ENCODE peak calls at places on chromosomes 12 and 14, in seven cellular contexts. V is thyroid gland, R is uterus, O is ovary, P is lower lobe of right lung, A is psoas muscle, D is body of pancreas. X is an unnamed sample.

GRCh38 chr12:131203666-131204415 is 250.1 kb downstream of the ADGRD1 start:
- DNase-seq in V (no peak), R (no peak), O (no peak), P (no peak), A (no peak), D (no peak), X (no peak)

GRCh38 chr12:123990512-123990911 is 17.5 kb downstream of the ZNF664 start:
- DNase-seq in V (no peak), R (peak), O (no peak), P (no peak), A (no peak), D (peak), X (no peak)

GRCh38 chr12:87827638-87828264 is 201.4 kb downstream of the C12orf50 start:
- DNase-seq in V (no peak), R (no peak), O (no peak), P (no peak), A (no peak), D (no peak), X (no peak)

GRCh38 chr14:61941421-61941805 is 179.2 kb downstream of the SNAPC1 start:
- DNase-seq in V (no peak), R (no peak), O (no peak), P (no peak), A (no peak), D (no peak), X (no peak)

GRCh38 chr12:123129651-123130050 is 21.2 kb downstream of the PITPNM2 start:
- DNase-seq in V (no peak), R (no peak), O (no peak), P (no peak), A (no peak), D (no peak), X (no peak)

GRCh38 chr14:101823081-101823480 is 61.6 kb downstream of the PPP2R5C start:
- DNase-seq in V (no peak), R (no peak), O (no peak), P (no peak), A (no peak), D (no peak), X (no peak)

GRCh38 chr12:102638777-102639176 is 158.4 kb upstream of the IGF1 start:
- DNase-seq in V (no peak), R (no peak), O (no peak), P (no peak), A (no peak), D (no peak), X (no peak)

GRCh38 chr14:90523544-90523943 is 126.7 kb downstream of the CALM1 start:
- DNase-seq in V (no peak), R (no peak), O (no peak), P (peak), A (no peak), D (no peak), X (no peak)

GRCh38 chr14:94367347-94367746 is 21.1 kb downstream of the SERPINA1 start:
- DNase-seq in V (no peak), R (no peak), O (no peak), P (no peak), A (no peak), D (peak), X (peak)

GRCh38 chr14:64861916-64862315 is 17.8 kb downstream of the SPTB start:
- DNase-seq in V (no peak), R (no peak), O (no peak), P (no peak), A (no peak), D (no peak), X (no peak)

GRCh38 chr14:58315606-58316005 is 17.3 kb downstream of the ARID4A start:
- DNase-seq in V (no peak), R (no peak), O (no peak), P (no peak), A (no peak), D (no peak), X (no peak)

GRCh38 chr12:12817611-12818010 is 4.5 kb downstream of the DDX47 start:
- DNase-seq in V (no peak), R (no peak), O (no peak), P (no peak), A (no peak), D (no peak), X (no peak)

GRCh38 chr12:57178213-57178612 is 30.8 kb upstream of the LRP1-AS start:
- DNase-seq in V (no peak), R (no peak), O (no peak), P (no peak), A (no peak), D (no peak), X (no peak)

GRCh38 chr12:52867636-52868035 is 18.8 kb upstream of the KRT78 start:
- DNase-seq in V (peak), R (peak), O (no peak), P (peak), A (peak), D (no peak), X (no peak)

GRCh38 chr12:110281549-110282342 is 699 bp downstream of the ATP2A2 start:
- DNase-seq in V (peak), R (peak), O (peak), P (peak), A (peak), D (peak), X (no peak)

GRCh38 chr14:24317141-24317927 is 6.0 kb downstream of the LTB4R start:
- DNase-seq in V (no peak), R (no peak), O (no peak), P (no peak), A (no peak), D (no peak), X (no peak)

GRCh38 chr12:15074351-15074750 is 101.5 kb downstream of the PDE6H start:
- DNase-seq in V (no peak), R (no peak), O (no peak), P (no peak), A (no peak), D (no peak), X (no peak)

GRCh38 chr12:99043319-99043914 is 398.3 kb downstream of the APAF1 start:
- DNase-seq in V (peak), R (peak), O (no peak), P (peak), A (peak), D (peak), X (peak)

GRCh38 chr14:52834440-52834842 is 43.0 kb upstream of the GNPNAT1 start:
- DNase-seq in V (no peak), R (no peak), O (no peak), P (no peak), A (no peak), D (no peak), X (no peak)

GRCh38 chr12:124283326-124283725 is 11.6 kb upstream of the RFLNA start:
- DNase-seq in V (no peak), R (no peak), O (no peak), P (no peak), A (no peak), D (no peak), X (no peak)

GRCh38 chr12:94202245-94203180 is 54.1 kb downstream of the PLXNC1 start:
- DNase-seq in V (no peak), R (no peak), O (no peak), P (no peak), A (no peak), D (no peak), X (no peak)

GRCh38 chr12:106171117-106171750 is 32.5 kb upstream of the NUAK1 start:
- DNase-seq in V (no peak), R (no peak), O (no peak), P (no peak), A (no peak), D (no peak), X (peak)

GRCh38 chr14:59321184-59321952 is 132.9 kb downstream of the DAAM1 start:
- DNase-seq in V (peak), R (no peak), O (no peak), P (no peak), A (no peak), D (no peak), X (no peak)

GRCh38 chr12:132295101-132295526 is 34.3 kb downstream of the GALNT9 start:
- DNase-seq in V (no peak), R (no peak), O (no peak), P (peak), A (peak), D (no peak), X (no peak)

GRCh38 chr14:74299061-74299545 is 3.6 kb downstream of the ABCD4 start:
- DNase-seq in V (no peak), R (peak), O (no peak), P (no peak), A (peak), D (no peak), X (no peak)

GRCh38 chr12:71476513-71476912 is 36.9 kb downstream of the LGR5 start:
- DNase-seq in V (no peak), R (no peak), O (no peak), P (no peak), A (no peak), D (no peak), X (no peak)

GRCh38 chr12:89084751-89085150 is 267.6 kb downstream of the DUSP6 start:
- DNase-seq in V (no peak), R (no peak), O (no peak), P (no peak), A (no peak), D (no peak), X (no peak)

GRCh38 chr12:12683725-12684124 is 12.3 kb downstream of the GPR19 start:
- DNase-seq in V (no peak), R (no peak), O (no peak), P (no peak), A (no peak), D (no peak), X (peak)

GRCh38 chr12:123024819-123025391 is 44.4 kb downstream of the ARL6IP4 start:
- DNase-seq in V (no peak), R (no peak), O (no peak), P (no peak), A (no peak), D (no peak), X (no peak)

GRCh38 chr12:29672580-29672979 is 111.2 kb downstream of the TMTC1 start:
- DNase-seq in V (no peak), R (no peak), O (no peak), P (no peak), A (no peak), D (no peak), X (no peak)

GRCh38 chr12:21451529-21451928 is 14.1 kb downstream of the PYROXD1 start:
- DNase-seq in V (no peak), R (no peak), O (no peak), P (no peak), A (no peak), D (no peak), X (no peak)
- TF ChIP-seq CTCF in V (no peak), R (no peak), O (no peak), P (no peak), A (no peak), D (no peak), X (peak)

DNA sequence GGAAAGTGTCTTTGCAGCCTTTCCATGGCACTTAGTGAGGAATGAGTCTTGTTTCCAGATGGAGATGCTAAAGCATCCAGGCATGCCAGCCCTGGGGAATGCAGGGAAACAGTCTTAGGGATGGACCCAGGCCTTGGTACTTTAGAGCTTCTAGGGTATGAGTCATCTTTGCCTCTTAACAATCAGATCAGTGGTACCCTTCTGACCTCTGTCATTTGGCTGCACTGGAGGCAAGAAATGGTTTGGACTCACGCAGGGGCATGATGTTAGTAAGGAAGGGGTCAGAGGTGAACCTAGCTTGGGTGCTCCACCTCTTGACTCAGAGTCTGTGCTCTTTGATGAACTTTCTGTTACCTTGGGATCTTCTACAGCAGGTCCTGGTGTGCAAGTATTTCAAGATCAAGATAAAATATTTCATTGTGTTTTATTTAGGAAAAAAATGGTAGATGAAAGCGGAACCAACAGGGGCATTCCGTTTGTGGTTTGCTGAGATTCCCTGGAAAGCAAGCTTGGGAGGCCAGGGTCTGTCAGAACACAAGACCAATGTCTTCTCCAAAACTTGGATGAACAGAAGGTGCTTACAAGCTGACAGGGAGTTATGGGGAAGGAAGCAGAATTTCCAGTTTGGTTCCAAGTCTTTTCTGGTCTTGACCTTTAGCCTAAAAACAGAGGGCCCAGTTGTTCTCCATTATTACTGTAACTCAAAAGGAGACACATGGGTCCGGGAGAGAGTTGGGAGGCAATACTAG is 216.2 kb downstream of the ZFP36L1 start:
- DNase-seq in V (no peak), R (no peak), O (no peak), P (no peak), A (no peak), D (no peak), X (no peak)
- H3K27ac ChIP-seq in V (no peak), R (no peak), O (no peak), P (peak), A (no peak), D (peak), X (no peak)

GRCh38 chr14:71932229-71932951 is at the start of gene RGS6:
- DNase-seq in V (no peak), R (no peak), O (no peak), P (peak), A (peak), D (peak), X (no peak)
- TF ChIP-seq CTCF in V (peak), R (no peak), O (no peak), P (peak), A (no peak), D (peak), X (no peak)

GRCh38 chr14:77071938-77072388 is 26.1 kb upstream of the CIPC start:
- DNase-seq in V (no peak), R (no peak), O (no peak), P (no peak), A (no peak), D (no peak), X (no peak)

GRCh38 chr14:77082356-77082755 is 15.7 kb upstream of the CIPC start:
- DNase-seq in V (no peak), R (no peak), O (no peak), P (no peak), A (no peak), D (no peak), X (no peak)

GRCh38 chr14:77076118-77076631 is 21.9 kb upstream of the CIPC start:
- DNase-seq in V (peak), R (peak), O (no peak), P (peak), A (peak), D (peak), X (no peak)

GRCh38 chr14:77074969-77075368 is 23.1 kb upstream of the CIPC start:
- DNase-seq in V (no peak), R (no peak), O (no peak), P (no peak), A (no peak), D (no peak), X (no peak)

GRCh38 chr14:77077040-77077439 is 21.0 kb upstream of the CIPC start:
- DNase-seq in V (no peak), R (no peak), O (no peak), P (no peak), A (no peak), D (no peak), X (no peak)
- H3K27ac ChIP-seq in V (peak), R (peak), O (no peak), P (peak), A (peak), D (peak), X (no peak)

DNA sequence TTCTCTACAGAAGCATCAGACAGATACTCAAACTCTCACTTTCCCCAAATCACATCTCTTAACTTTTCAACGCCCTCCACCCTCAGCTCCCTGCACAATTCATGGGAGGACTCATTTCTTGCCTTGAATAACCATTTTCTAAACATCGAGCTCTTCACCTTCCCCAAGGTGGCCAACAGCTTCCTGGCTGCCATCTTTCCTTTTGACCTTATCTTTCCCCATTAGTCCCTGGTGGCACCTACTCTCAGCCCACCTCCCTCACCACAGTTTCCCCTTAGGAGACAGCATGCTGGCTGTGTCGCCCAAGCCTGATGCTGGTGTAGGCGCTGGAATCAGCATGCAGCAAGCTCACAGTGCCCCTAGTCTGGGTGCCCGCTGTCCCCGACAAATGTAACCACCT is 8.4 kb upstream of the OAS1 start:
- DNase-seq in V (no peak), R (no peak), O (no peak), P (no peak), A (no peak), D (no peak), X (no peak)
- TF ChIP-seq CTCF in V (no peak), R (no peak), O (no peak), P (no peak), A (no peak), D (no peak), X (no peak)

GRCh38 chr12:46368684-46369083 is 3.9 kb downstream of the SLC38A2 start:
- DNase-seq in V (no peak), R (no peak), O (no peak), P (no peak), A (no peak), D (no peak), X (no peak)

GRCh38 chr12:46368138-46368537 is 4.4 kb downstream of the SLC38A2 start:
- DNase-seq in V (no peak), R (no peak), O (no peak), P (no peak), A (no peak), D (no peak), X (no peak)

GRCh38 chr12:46365951-46366379 is 6.6 kb downstream of the SLC38A2 start:
- DNase-seq in V (no peak), R (no peak), O (no peak), P (no peak), A (no peak), D (no peak), X (no peak)

GRCh38 chr12:46366771-46367170 is 5.8 kb downstream of the SLC38A2 start:
- DNase-seq in V (no peak), R (no peak), O (no peak), P (no peak), A (no peak), D (no peak), X (no peak)

DNA sequence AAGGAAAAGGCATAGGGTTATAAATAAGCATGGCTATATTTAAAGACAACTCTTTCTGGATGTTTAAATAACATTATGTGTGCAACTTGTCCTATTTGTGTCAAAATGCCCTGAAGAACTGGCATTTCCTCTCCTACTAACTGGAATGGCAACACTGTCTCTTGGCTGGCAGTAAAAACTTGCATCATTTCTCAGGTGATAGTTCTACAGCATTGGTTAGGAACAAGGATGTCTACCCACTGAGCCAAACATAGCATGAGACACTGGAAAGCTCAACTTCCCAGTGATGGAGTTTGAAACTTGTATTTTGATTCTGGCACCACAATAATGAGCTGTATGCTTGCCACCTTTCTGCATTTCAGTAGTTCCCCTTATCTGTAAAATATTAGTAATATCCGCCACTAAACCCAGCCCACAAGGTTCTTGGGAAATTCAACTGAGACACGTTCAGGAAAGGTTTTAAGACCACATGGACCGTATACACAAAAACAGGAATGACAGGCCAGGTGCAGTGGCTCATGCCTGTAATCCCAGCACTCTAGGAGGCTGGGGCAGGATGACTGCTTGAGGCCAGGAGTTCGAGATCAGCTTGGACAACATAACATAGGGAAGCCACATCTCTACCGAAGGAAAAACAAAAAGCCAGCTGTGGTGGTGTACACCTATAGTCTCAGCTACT is 5.1 kb downstream of the SLC38A2 start:
- DNase-seq in V (no peak), R (no peak), O (no peak), P (no peak), A (no peak), D (no peak), X (no peak)
- H3K27ac ChIP-seq in V (no peak), R (peak), O (peak), P (peak), A (peak), D (peak), X (peak)

GRCh38 chr12:76083246-76083735 is 1.2 kb downstream of the NAP1L1 start:
- DNase-seq in V (no peak), R (no peak), O (no peak), P (peak), A (no peak), D (no peak), X (no peak)

GRCh38 chr12:76084277-76085158 is at the start of gene NAP1L1:
- DNase-seq in V (peak), R (peak), O (peak), P (peak), A (peak), D (peak), X (peak)

GRCh38 chr12:76083761-76084276 is 666 bp downstream of the NAP1L1 start:
- DNase-seq in V (peak), R (peak), O (peak), P (peak), A (peak), D (peak), X (peak)

GRCh38 chr12:76081909-76082308 is 2.6 kb downstream of the NAP1L1 start:
- DNase-seq in V (no peak), R (no peak), O (no peak), P (no peak), A (no peak), D (no peak), X (no peak)

DNA sequence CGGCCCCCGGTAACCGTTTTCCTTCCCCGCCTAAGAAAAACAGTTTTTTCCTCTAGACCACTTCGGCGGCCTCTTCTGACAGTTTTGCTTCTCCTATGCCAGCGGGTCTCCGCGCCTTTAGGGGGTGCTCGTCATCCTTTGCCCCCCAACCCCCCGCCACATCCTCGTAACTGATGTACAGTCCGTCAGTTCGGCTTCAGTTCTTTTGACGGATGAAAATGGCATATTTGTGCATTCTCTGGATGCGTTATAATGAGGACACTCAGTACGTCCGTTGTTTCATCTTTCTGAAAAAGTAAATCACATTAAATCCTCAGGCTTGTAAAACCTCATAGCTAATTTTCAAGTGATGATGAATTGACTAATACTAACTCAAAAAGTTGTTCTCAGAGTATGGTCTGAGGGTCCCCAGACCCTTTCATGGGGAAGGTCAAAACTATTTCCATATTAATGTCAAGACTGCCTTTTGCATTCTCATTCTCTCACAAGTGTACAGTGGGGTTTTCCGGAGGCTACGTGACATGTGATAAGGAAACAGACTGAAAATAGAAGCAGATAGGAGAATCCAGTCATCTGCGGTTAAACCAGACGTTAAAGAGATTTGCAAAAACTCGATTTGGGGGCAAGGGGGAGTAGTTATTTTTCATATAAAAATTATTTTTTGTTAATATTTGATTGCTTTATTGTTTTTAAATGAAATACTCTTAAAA is 829 bp upstream of the NAP1L1 start:
- DNase-seq in V (no peak), R (no peak), O (no peak), P (no peak), A (no peak), D (no peak), X (no peak)
- TF ChIP-seq CTCF in V (no peak), R (no peak), O (no peak), P (peak), A (no peak), D (no peak), X (peak)

X was measured in dorsolateral prefrontal cortex.